ENCODE peak calls at places on chromosomes 13 and 19, in six cellular contexts. One of them, this sample, is unnamed.

GRCh38 chr19:38841787-38842438 is 7.9 kb downstream of the HNRNPL start:
- DNase-seq in AG09309: no peak
- DNase-seq in IMR-90: no peak
- DNase-seq in cardiac fibroblast: no peak
- DNase-seq in left cardiac atrium: no peak
- DNase-seq in activated CD4-positive, alpha-beta T cell treated with anti-CD3 and anti-CD28 coated beads, Interleukin-2, amount 50 U/mL, for 24 hours: no peak
- DNase-seq in this sample: peak

GRCh38 chr13:43272866-43273265 is 249.5 kb downstream of the DNAJC15 start:
- DNase-seq in cardiac fibroblast: no peak
- DNase-seq in AG09309: no peak
- DNase-seq in left cardiac atrium: no peak
- DNase-seq in IMR-90: no peak
- DNase-seq in activated CD4-positive, alpha-beta T cell treated with anti-CD3 and anti-CD28 coated beads, Interleukin-2, amount 50 U/mL, for 24 hours: no peak
- DNase-seq in this sample: no peak

GRCh38 chr19:10946964-10947657 is 13.7 kb upstream of the SMARCA4 start:
- DNase-seq in left cardiac atrium: no peak
- DNase-seq in cardiac fibroblast: no peak
- DNase-seq in AG09309: no peak
- DNase-seq in activated CD4-positive, alpha-beta T cell treated with anti-CD3 and anti-CD28 coated beads, Interleukin-2, amount 50 U/mL, for 24 hours: no peak
- DNase-seq in IMR-90: peak
- DNase-seq in this sample: no peak

GRCh38 chr19:13269348-13269747 is 119.1 kb downstream of the IER2 start:
- DNase-seq in left cardiac atrium: no peak
- DNase-seq in activated CD4-positive, alpha-beta T cell treated with anti-CD3 and anti-CD28 coated beads, Interleukin-2, amount 50 U/mL, for 24 hours: no peak
- DNase-seq in IMR-90: no peak
- DNase-seq in cardiac fibroblast: no peak
- DNase-seq in AG09309: no peak
- DNase-seq in this sample: no peak

GRCh38 chr13:77218274-77218673 is 108.6 kb downstream of the MYCBP2 start:
- DNase-seq in left cardiac atrium: no peak
- DNase-seq in activated CD4-positive, alpha-beta T cell treated with anti-CD3 and anti-CD28 coated beads, Interleukin-2, amount 50 U/mL, for 24 hours: no peak
- DNase-seq in AG09309: no peak
- DNase-seq in cardiac fibroblast: no peak
- DNase-seq in IMR-90: no peak
- DNase-seq in this sample: no peak

GRCh38 chr13:88217372-88217771 is 546.2 kb downstream of the SLITRK5 start:
- DNase-seq in cardiac fibroblast: no peak
- DNase-seq in IMR-90: no peak
- DNase-seq in AG09309: no peak
- DNase-seq in activated CD4-positive, alpha-beta T cell treated with anti-CD3 and anti-CD28 coated beads, Interleukin-2, amount 50 U/mL, for 24 hours: no peak
- DNase-seq in left cardiac atrium: no peak
- DNase-seq in this sample: no peak

GRCh38 chr13:61410669-61411297 is 4.9 kb downstream of the PCDH20 start:
- DNase-seq in left cardiac atrium: no peak
- DNase-seq in AG09309: no peak
- DNase-seq in IMR-90: peak
- DNase-seq in activated CD4-positive, alpha-beta T cell treated with anti-CD3 and anti-CD28 coated beads, Interleukin-2, amount 50 U/mL, for 24 hours: no peak
- DNase-seq in cardiac fibroblast: peak
- DNase-seq in this sample: no peak

GRCh38 chr19:13693933-13694332 is 70.4 kb upstream of the MRI1 start:
- DNase-seq in cardiac fibroblast: no peak
- DNase-seq in left cardiac atrium: no peak
- DNase-seq in activated CD4-positive, alpha-beta T cell treated with anti-CD3 and anti-CD28 coated beads, Interleukin-2, amount 50 U/mL, for 24 hours: no peak
- DNase-seq in IMR-90: no peak
- DNase-seq in AG09309: no peak
- DNase-seq in this sample: no peak

GRCh38 chr13:49495783-49496762 is at the start of gene PHF11:
- DNase-seq in cardiac fibroblast: peak
- DNase-seq in AG09309: no peak
- DNase-seq in IMR-90: peak
- DNase-seq in activated CD4-positive, alpha-beta T cell treated with anti-CD3 and anti-CD28 coated beads, Interleukin-2, amount 50 U/mL, for 24 hours: peak
- DNase-seq in left cardiac atrium: peak
- DNase-seq in this sample: peak

GRCh38 chr13:73275163-73275562 is 216.4 kb downstream of the KLF5 start:
- DNase-seq in AG09309: no peak
- DNase-seq in activated CD4-positive, alpha-beta T cell treated with anti-CD3 and anti-CD28 coated beads, Interleukin-2, amount 50 U/mL, for 24 hours: no peak
- DNase-seq in left cardiac atrium: no peak
- DNase-seq in cardiac fibroblast: no peak
- DNase-seq in IMR-90: no peak
- DNase-seq in this sample: no peak

GRCh38 chr13:53138369-53139036 is 109.9 kb downstream of the OLFM4 start:
- DNase-seq in cardiac fibroblast: peak
- DNase-seq in IMR-90: peak
- DNase-seq in left cardiac atrium: peak
- DNase-seq in AG09309: no peak
- DNase-seq in activated CD4-positive, alpha-beta T cell treated with anti-CD3 and anti-CD28 coated beads, Interleukin-2, amount 50 U/mL, for 24 hours: no peak
- DNase-seq in this sample: peak

GRCh38 chr13:107799001-107799400 is 416.3 kb downstream of the LIG4 start:
- DNase-seq in activated CD4-positive, alpha-beta T cell treated with anti-CD3 and anti-CD28 coated beads, Interleukin-2, amount 50 U/mL, for 24 hours: no peak
- DNase-seq in left cardiac atrium: no peak
- DNase-seq in IMR-90: peak
- DNase-seq in cardiac fibroblast: peak
- DNase-seq in AG09309: peak
- DNase-seq in this sample: no peak

GRCh38 chr13:46607768-46608553 is 55.0 kb downstream of the LRCH1 start:
- DNase-seq in AG09309: no peak
- DNase-seq in IMR-90: no peak
- DNase-seq in activated CD4-positive, alpha-beta T cell treated with anti-CD3 and anti-CD28 coated beads, Interleukin-2, amount 50 U/mL, for 24 hours: no peak
- DNase-seq in left cardiac atrium: no peak
- DNase-seq in cardiac fibroblast: no peak
- DNase-seq in this sample: no peak

GRCh38 chr19:38233740-38234251 is 9.8 kb upstream of the DPF1 start:
- DNase-seq in cardiac fibroblast: peak
- DNase-seq in AG09309: no peak
- DNase-seq in activated CD4-positive, alpha-beta T cell treated with anti-CD3 and anti-CD28 coated beads, Interleukin-2, amount 50 U/mL, for 24 hours: peak
- DNase-seq in left cardiac atrium: peak
- DNase-seq in IMR-90: peak
- DNase-seq in this sample: peak

GRCh38 chr13:98996046-98996445 is 18.2 kb upstream of the DOCK9 start:
- DNase-seq in activated CD4-positive, alpha-beta T cell treated with anti-CD3 and anti-CD28 coated beads, Interleukin-2, amount 50 U/mL, for 24 hours: no peak
- DNase-seq in AG09309: no peak
- DNase-seq in IMR-90: no peak
- DNase-seq in left cardiac atrium: no peak
- DNase-seq in cardiac fibroblast: no peak
- DNase-seq in this sample: no peak

GRCh38 chr13:72221276-72221962 is 354.4 kb upstream of the DACH1 start:
- DNase-seq in AG09309: no peak
- DNase-seq in cardiac fibroblast: peak
- DNase-seq in left cardiac atrium: peak
- DNase-seq in activated CD4-positive, alpha-beta T cell treated with anti-CD3 and anti-CD28 coated beads, Interleukin-2, amount 50 U/mL, for 24 hours: no peak
- DNase-seq in IMR-90: no peak
- DNase-seq in this sample: peak

GRCh38 chr13:24106429-24106828 is 54.1 kb upstream of the SPATA13 start:
- DNase-seq in IMR-90: no peak
- DNase-seq in left cardiac atrium: no peak
- DNase-seq in AG09309: no peak
- DNase-seq in cardiac fibroblast: no peak
- DNase-seq in activated CD4-positive, alpha-beta T cell treated with anti-CD3 and anti-CD28 coated beads, Interleukin-2, amount 50 U/mL, for 24 hours: no peak
- DNase-seq in this sample: no peak

GRCh38 chr19:7445104-7445503 is 43.7 kb downstream of the PEX11G start:
- DNase-seq in cardiac fibroblast: no peak
- DNase-seq in activated CD4-positive, alpha-beta T cell treated with anti-CD3 and anti-CD28 coated beads, Interleukin-2, amount 50 U/mL, for 24 hours: no peak
- DNase-seq in IMR-90: no peak
- DNase-seq in AG09309: no peak
- DNase-seq in left cardiac atrium: no peak
- DNase-seq in this sample: no peak

GRCh38 chr13:111280666-111281577 is 39.5 kb upstream of the TEX29 start:
- DNase-seq in AG09309: peak
- DNase-seq in left cardiac atrium: no peak
- DNase-seq in IMR-90: peak
- DNase-seq in cardiac fibroblast: peak
- DNase-seq in activated CD4-positive, alpha-beta T cell treated with anti-CD3 and anti-CD28 coated beads, Interleukin-2, amount 50 U/mL, for 24 hours: no peak
- DNase-seq in this sample: no peak

GRCh38 chr13:114100446-114101320 is 31.7 kb downstream of the RASA3 start:
- DNase-seq in IMR-90: no peak
- DNase-seq in left cardiac atrium: peak
- DNase-seq in AG09309: no peak
- DNase-seq in cardiac fibroblast: peak
- DNase-seq in activated CD4-positive, alpha-beta T cell treated with anti-CD3 and anti-CD28 coated beads, Interleukin-2, amount 50 U/mL, for 24 hours: no peak
- DNase-seq in this sample: peak

GRCh38 chr19:40718774-40719391 is 2.0 kb downstream of the ITPKC start:
- DNase-seq in cardiac fibroblast: peak
- DNase-seq in activated CD4-positive, alpha-beta T cell treated with anti-CD3 and anti-CD28 coated beads, Interleukin-2, amount 50 U/mL, for 24 hours: no peak
- DNase-seq in AG09309: no peak
- DNase-seq in left cardiac atrium: peak
- DNase-seq in IMR-90: peak
- DNase-seq in this sample: peak

This sample was measured in right cardiac atrium.